ENCODE peak calls at places on chromosomes 13 and 19, in six cellular contexts. One of them, this sample, is unnamed.

GRCh38 chr19:4547303-4548237 is 7.7 kb upstream of the LRG1 start:
- DNase-seq in stimulated activated CD4-positive, alpha-beta T cell treated with anti-CD3 and anti-CD28 coated beads, Interleukin-12 subunit alpha, Interleukin-12 subunit beta, amount 100 ng/mL, for 48 hours: no peak
- DNase-seq in effector CD4-positive, alpha-beta T cell: no peak
- DNase-seq in AG09309: no peak
- DNase-seq in skeletal muscle cell: no peak
- DNase-seq in activated naive CD4-positive, alpha-beta T cell: no peak
- DNase-seq in this sample: no peak

GRCh38 chr19:4609878-4610511 is 29.3 kb upstream of the TNFAIP8L1 start:
- DNase-seq in stimulated activated CD4-positive, alpha-beta T cell treated with anti-CD3 and anti-CD28 coated beads, Interleukin-12 subunit alpha, Interleukin-12 subunit beta, amount 100 ng/mL, for 48 hours: no peak
- DNase-seq in effector CD4-positive, alpha-beta T cell: no peak
- DNase-seq in AG09309: no peak
- DNase-seq in skeletal muscle cell: no peak
- DNase-seq in activated naive CD4-positive, alpha-beta T cell: no peak
- DNase-seq in this sample: no peak

GRCh38 chr19:7521551-7522071 is 813 bp upstream of the MCOLN1 start:
- DNase-seq in stimulated activated CD4-positive, alpha-beta T cell treated with anti-CD3 and anti-CD28 coated beads, Interleukin-12 subunit alpha, Interleukin-12 subunit beta, amount 100 ng/mL, for 48 hours: no peak
- DNase-seq in effector CD4-positive, alpha-beta T cell: no peak
- DNase-seq in AG09309: no peak
- DNase-seq in skeletal muscle cell: no peak
- DNase-seq in activated naive CD4-positive, alpha-beta T cell: no peak
- DNase-seq in this sample: no peak

GRCh38 chr19:56720281-56720680 is 48.7 kb upstream of the ZNF835 start:
- DNase-seq in stimulated activated CD4-positive, alpha-beta T cell treated with anti-CD3 and anti-CD28 coated beads, Interleukin-12 subunit alpha, Interleukin-12 subunit beta, amount 100 ng/mL, for 48 hours: no peak
- DNase-seq in effector CD4-positive, alpha-beta T cell: no peak
- DNase-seq in AG09309: no peak
- DNase-seq in skeletal muscle cell: no peak
- DNase-seq in activated naive CD4-positive, alpha-beta T cell: no peak
- DNase-seq in this sample: no peak

GRCh38 chr13:113083402-113084061 is 22.1 kb upstream of the F7 start:
- DNase-seq in stimulated activated CD4-positive, alpha-beta T cell treated with anti-CD3 and anti-CD28 coated beads, Interleukin-12 subunit alpha, Interleukin-12 subunit beta, amount 100 ng/mL, for 48 hours: no peak
- DNase-seq in effector CD4-positive, alpha-beta T cell: no peak
- DNase-seq in AG09309: no peak
- DNase-seq in skeletal muscle cell: no peak
- DNase-seq in activated naive CD4-positive, alpha-beta T cell: no peak
- DNase-seq in this sample: no peak

GRCh38 chr13:33090755-33091454 is 74.7 kb downstream of the KL start:
- DNase-seq in stimulated activated CD4-positive, alpha-beta T cell treated with anti-CD3 and anti-CD28 coated beads, Interleukin-12 subunit alpha, Interleukin-12 subunit beta, amount 100 ng/mL, for 48 hours: no peak
- DNase-seq in effector CD4-positive, alpha-beta T cell: no peak
- DNase-seq in AG09309: no peak
- DNase-seq in skeletal muscle cell: no peak
- DNase-seq in activated naive CD4-positive, alpha-beta T cell: no peak
- DNase-seq in this sample: no peak

GRCh38 chr13:50731400-50731799 is 112.1 kb downstream of the DLEU7 start:
- DNase-seq in stimulated activated CD4-positive, alpha-beta T cell treated with anti-CD3 and anti-CD28 coated beads, Interleukin-12 subunit alpha, Interleukin-12 subunit beta, amount 100 ng/mL, for 48 hours: no peak
- DNase-seq in effector CD4-positive, alpha-beta T cell: no peak
- DNase-seq in AG09309: peak; percentile 57
- DNase-seq in skeletal muscle cell: no peak
- DNase-seq in activated naive CD4-positive, alpha-beta T cell: no peak
- DNase-seq in this sample: no peak

GRCh38 chr13:67620665-67621064 is 390.5 kb upstream of the PCDH9 start:
- DNase-seq in stimulated activated CD4-positive, alpha-beta T cell treated with anti-CD3 and anti-CD28 coated beads, Interleukin-12 subunit alpha, Interleukin-12 subunit beta, amount 100 ng/mL, for 48 hours: no peak
- DNase-seq in effector CD4-positive, alpha-beta T cell: no peak
- DNase-seq in AG09309: no peak
- DNase-seq in skeletal muscle cell: peak; percentile 49
- DNase-seq in activated naive CD4-positive, alpha-beta T cell: no peak
- DNase-seq in this sample: no peak

GRCh38 chr13:20141238-20142018 is 19.4 kb downstream of the GJA3 start:
- DNase-seq in stimulated activated CD4-positive, alpha-beta T cell treated with anti-CD3 and anti-CD28 coated beads, Interleukin-12 subunit alpha, Interleukin-12 subunit beta, amount 100 ng/mL, for 48 hours: no peak
- DNase-seq in effector CD4-positive, alpha-beta T cell: no peak
- DNase-seq in AG09309: no peak
- DNase-seq in skeletal muscle cell: no peak
- DNase-seq in activated naive CD4-positive, alpha-beta T cell: no peak
- DNase-seq in this sample: no peak

GRCh38 chr19:403221-404036 is 5.5 kb downstream of the C2CD4C start:
- DNase-seq in stimulated activated CD4-positive, alpha-beta T cell treated with anti-CD3 and anti-CD28 coated beads, Interleukin-12 subunit alpha, Interleukin-12 subunit beta, amount 100 ng/mL, for 48 hours: no peak
- DNase-seq in effector CD4-positive, alpha-beta T cell: no peak
- DNase-seq in AG09309: no peak
- DNase-seq in skeletal muscle cell: no peak
- DNase-seq in activated naive CD4-positive, alpha-beta T cell: no peak
- DNase-seq in this sample: no peak

GRCh38 chr13:112056739-112057433 is 10.1 kb upstream of the SOX1 start:
- DNase-seq in stimulated activated CD4-positive, alpha-beta T cell treated with anti-CD3 and anti-CD28 coated beads, Interleukin-12 subunit alpha, Interleukin-12 subunit beta, amount 100 ng/mL, for 48 hours: no peak
- DNase-seq in effector CD4-positive, alpha-beta T cell: no peak
- DNase-seq in AG09309: no peak
- DNase-seq in skeletal muscle cell: no peak
- DNase-seq in activated naive CD4-positive, alpha-beta T cell: no peak
- DNase-seq in this sample: no peak

GRCh38 chr13:31920301-31920818 is 111.2 kb upstream of the FRY start:
- DNase-seq in stimulated activated CD4-positive, alpha-beta T cell treated with anti-CD3 and anti-CD28 coated beads, Interleukin-12 subunit alpha, Interleukin-12 subunit beta, amount 100 ng/mL, for 48 hours: no peak
- DNase-seq in effector CD4-positive, alpha-beta T cell: no peak
- DNase-seq in AG09309: no peak
- DNase-seq in skeletal muscle cell: no peak
- DNase-seq in activated naive CD4-positive, alpha-beta T cell: no peak
- DNase-seq in this sample: no peak

GRCh38 chr13:59340581-59340980 is 823.1 kb downstream of the DIAPH3 start:
- DNase-seq in stimulated activated CD4-positive, alpha-beta T cell treated with anti-CD3 and anti-CD28 coated beads, Interleukin-12 subunit alpha, Interleukin-12 subunit beta, amount 100 ng/mL, for 48 hours: no peak
- DNase-seq in effector CD4-positive, alpha-beta T cell: no peak
- DNase-seq in AG09309: no peak
- DNase-seq in skeletal muscle cell: no peak
- DNase-seq in activated naive CD4-positive, alpha-beta T cell: no peak
- DNase-seq in this sample: no peak

GRCh38 chr13:20080377-20081164 is 80.3 kb downstream of the GJA3 start:
- DNase-seq in stimulated activated CD4-positive, alpha-beta T cell treated with anti-CD3 and anti-CD28 coated beads, Interleukin-12 subunit alpha, Interleukin-12 subunit beta, amount 100 ng/mL, for 48 hours: no peak
- DNase-seq in effector CD4-positive, alpha-beta T cell: no peak
- DNase-seq in AG09309: no peak
- DNase-seq in skeletal muscle cell: no peak
- DNase-seq in activated naive CD4-positive, alpha-beta T cell: no peak
- DNase-seq in this sample: no peak

GRCh38 chr13:113001251-113002140 is 32.5 kb downstream of the MCF2L start:
- DNase-seq in stimulated activated CD4-positive, alpha-beta T cell treated with anti-CD3 and anti-CD28 coated beads, Interleukin-12 subunit alpha, Interleukin-12 subunit beta, amount 100 ng/mL, for 48 hours: no peak
- DNase-seq in effector CD4-positive, alpha-beta T cell: no peak
- DNase-seq in AG09309: no peak
- DNase-seq in skeletal muscle cell: peak; percentile 22
- DNase-seq in activated naive CD4-positive, alpha-beta T cell: no peak
- DNase-seq in this sample: no peak

GRCh38 chr19:31214086-31214485 is 135.2 kb downstream of the TSHZ3 start:
- DNase-seq in stimulated activated CD4-positive, alpha-beta T cell treated with anti-CD3 and anti-CD28 coated beads, Interleukin-12 subunit alpha, Interleukin-12 subunit beta, amount 100 ng/mL, for 48 hours: peak; percentile 89
- DNase-seq in effector CD4-positive, alpha-beta T cell: peak; percentile 74
- DNase-seq in AG09309: peak; percentile 97
- DNase-seq in skeletal muscle cell: peak; percentile 99
- DNase-seq in activated naive CD4-positive, alpha-beta T cell: peak; percentile 67
- DNase-seq in this sample: peak; percentile 56

GRCh38 chr13:75050419-75051066 is 431.4 kb downstream of the TBC1D4 start:
- DNase-seq in stimulated activated CD4-positive, alpha-beta T cell treated with anti-CD3 and anti-CD28 coated beads, Interleukin-12 subunit alpha, Interleukin-12 subunit beta, amount 100 ng/mL, for 48 hours: no peak
- DNase-seq in effector CD4-positive, alpha-beta T cell: no peak
- DNase-seq in AG09309: peak; percentile 5
- DNase-seq in skeletal muscle cell: peak; percentile 26
- DNase-seq in activated naive CD4-positive, alpha-beta T cell: no peak
- DNase-seq in this sample: no peak

GRCh38 chr13:73708393-73708985 is 425.7 kb downstream of the KLF12 start:
- DNase-seq in stimulated activated CD4-positive, alpha-beta T cell treated with anti-CD3 and anti-CD28 coated beads, Interleukin-12 subunit alpha, Interleukin-12 subunit beta, amount 100 ng/mL, for 48 hours: peak; percentile 16
- DNase-seq in effector CD4-positive, alpha-beta T cell: peak; percentile 42
- DNase-seq in AG09309: peak; percentile 20
- DNase-seq in skeletal muscle cell: peak; percentile 28
- DNase-seq in activated naive CD4-positive, alpha-beta T cell: peak; percentile 33
- DNase-seq in this sample: peak; percentile 13

GRCh38 chr19:51372649-51373504 is at the start of gene NKG7:
- DNase-seq in stimulated activated CD4-positive, alpha-beta T cell treated with anti-CD3 and anti-CD28 coated beads, Interleukin-12 subunit alpha, Interleukin-12 subunit beta, amount 100 ng/mL, for 48 hours: peak; percentile 84
- DNase-seq in effector CD4-positive, alpha-beta T cell: peak; percentile 32
- DNase-seq in AG09309: no peak
- DNase-seq in skeletal muscle cell: no peak
- DNase-seq in activated naive CD4-positive, alpha-beta T cell: no peak
- DNase-seq in this sample: peak; percentile 55

GRCh38 chr13:101398920-101399319 is 17.4 kb downstream of the NALCN start:
- DNase-seq in stimulated activated CD4-positive, alpha-beta T cell treated with anti-CD3 and anti-CD28 coated beads, Interleukin-12 subunit alpha, Interleukin-12 subunit beta, amount 100 ng/mL, for 48 hours: no peak
- DNase-seq in effector CD4-positive, alpha-beta T cell: no peak
- DNase-seq in AG09309: peak; percentile 27
- DNase-seq in skeletal muscle cell: peak; percentile 26
- DNase-seq in activated naive CD4-positive, alpha-beta T cell: no peak
- DNase-seq in this sample: no peak

GRCh38 chr13:31067416-31068118 is 94.1 kb downstream of the HSPH1 start:
- DNase-seq in stimulated activated CD4-positive, alpha-beta T cell treated with anti-CD3 and anti-CD28 coated beads, Interleukin-12 subunit alpha, Interleukin-12 subunit beta, amount 100 ng/mL, for 48 hours: no peak
- DNase-seq in effector CD4-positive, alpha-beta T cell: no peak
- DNase-seq in AG09309: peak; percentile 58
- DNase-seq in skeletal muscle cell: peak; percentile 51
- DNase-seq in activated naive CD4-positive, alpha-beta T cell: no peak
- DNase-seq in this sample: no peak

GRCh38 chr13:47110141-47110540 is 213.3 kb upstream of the HTR2A start:
- DNase-seq in stimulated activated CD4-positive, alpha-beta T cell treated with anti-CD3 and anti-CD28 coated beads, Interleukin-12 subunit alpha, Interleukin-12 subunit beta, amount 100 ng/mL, for 48 hours: no peak
- DNase-seq in effector CD4-positive, alpha-beta T cell: no peak
- DNase-seq in AG09309: no peak
- DNase-seq in skeletal muscle cell: no peak
- DNase-seq in activated naive CD4-positive, alpha-beta T cell: no peak
- DNase-seq in this sample: no peak

GRCh38 chr13:109160887-109161669 is 531.7 kb downstream of the MYO16 start:
- DNase-seq in stimulated activated CD4-positive, alpha-beta T cell treated with anti-CD3 and anti-CD28 coated beads, Interleukin-12 subunit alpha, Interleukin-12 subunit beta, amount 100 ng/mL, for 48 hours: no peak
- DNase-seq in effector CD4-positive, alpha-beta T cell: no peak
- DNase-seq in AG09309: no peak
- DNase-seq in skeletal muscle cell: no peak
- DNase-seq in activated naive CD4-positive, alpha-beta T cell: no peak
- DNase-seq in this sample: no peak

GRCh38 chr19:45822716-45823115 is 7.6 kb upstream of the RSPH6A start:
- DNase-seq in stimulated activated CD4-positive, alpha-beta T cell treated with anti-CD3 and anti-CD28 coated beads, Interleukin-12 subunit alpha, Interleukin-12 subunit beta, amount 100 ng/mL, for 48 hours: no peak
- DNase-seq in effector CD4-positive, alpha-beta T cell: no peak
- DNase-seq in AG09309: no peak
- DNase-seq in skeletal muscle cell: no peak
- DNase-seq in activated naive CD4-positive, alpha-beta T cell: no peak
- DNase-seq in this sample: no peak

GRCh38 chr13:35472308-35473008 is 4.0 kb downstream of the MAB21L1 start:
- DNase-seq in stimulated activated CD4-positive, alpha-beta T cell treated with anti-CD3 and anti-CD28 coated beads, Interleukin-12 subunit alpha, Interleukin-12 subunit beta, amount 100 ng/mL, for 48 hours: no peak
- DNase-seq in effector CD4-positive, alpha-beta T cell: no peak
- DNase-seq in AG09309: no peak
- DNase-seq in skeletal muscle cell: no peak
- DNase-seq in activated naive CD4-positive, alpha-beta T cell: no peak
- DNase-seq in this sample: no peak

GRCh38 chr13:74550039-74550438 is 415.8 kb upstream of the KLF12 start:
- DNase-seq in stimulated activated CD4-positive, alpha-beta T cell treated with anti-CD3 and anti-CD28 coated beads, Interleukin-12 subunit alpha, Interleukin-12 subunit beta, amount 100 ng/mL, for 48 hours: no peak
- DNase-seq in effector CD4-positive, alpha-beta T cell: no peak
- DNase-seq in AG09309: no peak
- DNase-seq in skeletal muscle cell: no peak
- DNase-seq in activated naive CD4-positive, alpha-beta T cell: no peak
- DNase-seq in this sample: no peak

GRCh38 chr19:49877879-49878743 is 609 bp downstream of the TBC1D17 start:
- DNase-seq in stimulated activated CD4-positive, alpha-beta T cell treated with anti-CD3 and anti-CD28 coated beads, Interleukin-12 subunit alpha, Interleukin-12 subunit beta, amount 100 ng/mL, for 48 hours: peak; percentile 98
- DNase-seq in effector CD4-positive, alpha-beta T cell: peak; percentile 98
- DNase-seq in AG09309: peak; percentile 86
- DNase-seq in skeletal muscle cell: peak; percentile 95
- DNase-seq in activated naive CD4-positive, alpha-beta T cell: peak; percentile 97
- DNase-seq in this sample: no peak

GRCh38 chr19:1251503-1252220 is 3.3 kb downstream of the MIDN start:
- DNase-seq in stimulated activated CD4-positive, alpha-beta T cell treated with anti-CD3 and anti-CD28 coated beads, Interleukin-12 subunit alpha, Interleukin-12 subunit beta, amount 100 ng/mL, for 48 hours: no peak
- DNase-seq in effector CD4-positive, alpha-beta T cell: no peak
- DNase-seq in AG09309: no peak
- DNase-seq in skeletal muscle cell: no peak
- DNase-seq in activated naive CD4-positive, alpha-beta T cell: peak; percentile 58
- DNase-seq in this sample: no peak

GRCh38 chr13:113050856-113051431 is 54.6 kb upstream of the F7 start:
- DNase-seq in stimulated activated CD4-positive, alpha-beta T cell treated with anti-CD3 and anti-CD28 coated beads, Interleukin-12 subunit alpha, Interleukin-12 subunit beta, amount 100 ng/mL, for 48 hours: no peak
- DNase-seq in effector CD4-positive, alpha-beta T cell: no peak
- DNase-seq in AG09309: no peak
- DNase-seq in skeletal muscle cell: no peak
- DNase-seq in activated naive CD4-positive, alpha-beta T cell: no peak
- DNase-seq in this sample: no peak

GRCh38 chr13:40375522-40376171 is 290.8 kb downstream of the FOXO1 start:
- DNase-seq in stimulated activated CD4-positive, alpha-beta T cell treated with anti-CD3 and anti-CD28 coated beads, Interleukin-12 subunit alpha, Interleukin-12 subunit beta, amount 100 ng/mL, for 48 hours: no peak
- DNase-seq in effector CD4-positive, alpha-beta T cell: no peak
- DNase-seq in AG09309: no peak
- DNase-seq in skeletal muscle cell: no peak
- DNase-seq in activated naive CD4-positive, alpha-beta T cell: no peak
- DNase-seq in this sample: no peak

GRCh38 chr13:72062566-72062965 is 195.6 kb upstream of the DACH1 start:
- DNase-seq in stimulated activated CD4-positive, alpha-beta T cell treated with anti-CD3 and anti-CD28 coated beads, Interleukin-12 subunit alpha, Interleukin-12 subunit beta, amount 100 ng/mL, for 48 hours: no peak
- DNase-seq in effector CD4-positive, alpha-beta T cell: no peak
- DNase-seq in AG09309: no peak
- DNase-seq in skeletal muscle cell: no peak
- DNase-seq in activated naive CD4-positive, alpha-beta T cell: no peak
- DNase-seq in this sample: no peak

GRCh38 chr13:97122381-97122996 is 99.6 kb upstream of the MBNL2 start:
- DNase-seq in stimulated activated CD4-positive, alpha-beta T cell treated with anti-CD3 and anti-CD28 coated beads, Interleukin-12 subunit alpha, Interleukin-12 subunit beta, amount 100 ng/mL, for 48 hours: no peak
- DNase-seq in effector CD4-positive, alpha-beta T cell: no peak
- DNase-seq in AG09309: no peak
- DNase-seq in skeletal muscle cell: peak; percentile 40
- DNase-seq in activated naive CD4-positive, alpha-beta T cell: no peak
- DNase-seq in this sample: no peak

GRCh38 chr19:9947441-9947840 is 11.1 kb upstream of the OLFM2 start:
- DNase-seq in stimulated activated CD4-positive, alpha-beta T cell treated with anti-CD3 and anti-CD28 coated beads, Interleukin-12 subunit alpha, Interleukin-12 subunit beta, amount 100 ng/mL, for 48 hours: no peak
- DNase-seq in effector CD4-positive, alpha-beta T cell: no peak
- DNase-seq in AG09309: no peak
- DNase-seq in skeletal muscle cell: no peak
- DNase-seq in activated naive CD4-positive, alpha-beta T cell: no peak
- DNase-seq in this sample: no peak

GRCh38 chr13:33797622-33798021 is 20.3 kb upstream of the RFC3 start:
- DNase-seq in stimulated activated CD4-positive, alpha-beta T cell treated with anti-CD3 and anti-CD28 coated beads, Interleukin-12 subunit alpha, Interleukin-12 subunit beta, amount 100 ng/mL, for 48 hours: no peak
- DNase-seq in effector CD4-positive, alpha-beta T cell: no peak
- DNase-seq in AG09309: peak; percentile 3
- DNase-seq in skeletal muscle cell: no peak
- DNase-seq in activated naive CD4-positive, alpha-beta T cell: no peak
- DNase-seq in this sample: no peak

GRCh38 chr19:43755256-43755801 is 567 bp upstream of the SMG9 start:
- DNase-seq in stimulated activated CD4-positive, alpha-beta T cell treated with anti-CD3 and anti-CD28 coated beads, Interleukin-12 subunit alpha, Interleukin-12 subunit beta, amount 100 ng/mL, for 48 hours: peak; percentile 68
- DNase-seq in effector CD4-positive, alpha-beta T cell: peak; percentile 64
- DNase-seq in AG09309: no peak
- DNase-seq in skeletal muscle cell: no peak
- DNase-seq in activated naive CD4-positive, alpha-beta T cell: peak; percentile 64
- DNase-seq in this sample: peak; percentile 65

GRCh38 chr19:28960986-28961705 is 251.8 kb downstream of the UQCRFS1 start:
- DNase-seq in stimulated activated CD4-positive, alpha-beta T cell treated with anti-CD3 and anti-CD28 coated beads, Interleukin-12 subunit alpha, Interleukin-12 subunit beta, amount 100 ng/mL, for 48 hours: no peak
- DNase-seq in effector CD4-positive, alpha-beta T cell: no peak
- DNase-seq in AG09309: no peak
- DNase-seq in skeletal muscle cell: no peak
- DNase-seq in activated naive CD4-positive, alpha-beta T cell: no peak
- DNase-seq in this sample: no peak

GRCh38 chr13:55234311-55234710 is 1906.4 kb upstream of the PRR20A start:
- DNase-seq in stimulated activated CD4-positive, alpha-beta T cell treated with anti-CD3 and anti-CD28 coated beads, Interleukin-12 subunit alpha, Interleukin-12 subunit beta, amount 100 ng/mL, for 48 hours: no peak
- DNase-seq in effector CD4-positive, alpha-beta T cell: no peak
- DNase-seq in AG09309: no peak
- DNase-seq in skeletal muscle cell: no peak
- DNase-seq in activated naive CD4-positive, alpha-beta T cell: no peak
- DNase-seq in this sample: no peak

GRCh38 chr19:6761053-6761676 is 6.1 kb downstream of the SH2D3A start:
- DNase-seq in stimulated activated CD4-positive, alpha-beta T cell treated with anti-CD3 and anti-CD28 coated beads, Interleukin-12 subunit alpha, Interleukin-12 subunit beta, amount 100 ng/mL, for 48 hours: no peak
- DNase-seq in effector CD4-positive, alpha-beta T cell: no peak
- DNase-seq in AG09309: no peak
- DNase-seq in skeletal muscle cell: no peak
- DNase-seq in activated naive CD4-positive, alpha-beta T cell: no peak
- DNase-seq in this sample: no peak